ENCODE peak calls at places on chromosomes 5 and 9, in six cellular contexts. S, T, F, O, B and K are unnamed samples.

GRCh38 chr9:108551030-108551964 is 304.5 kb downstream of the ACTL7B start:
- DNase-seq in S (no peak), B (no peak), O (no peak), F (no peak), T (no peak), K (peak)

GRCh38 chr5:135053989-135054388 is 20.0 kb upstream of the PITX1 start:
- DNase-seq in T (no peak), S (no peak), F (no peak), O (no peak), B (no peak), K (no peak)

GRCh38 chr5:76041863-76042262 is 41.3 kb upstream of the SV2C start:
- DNase-seq in F (no peak), S (no peak), B (no peak), O (no peak), T (no peak), K (no peak)

GRCh38 chr9:99973455-99973854 is 67.0 kb downstream of the STX17 start:
- DNase-seq in F (no peak), T (no peak), O (no peak), B (no peak), S (no peak), K (no peak)

GRCh38 chr9:134897584-134898170 is 17.1 kb downstream of the FCN2 start:
- DNase-seq in S (no peak), T (no peak), O (no peak), F (no peak), B (no peak), K (no peak)

GRCh38 chr5:177154003-177154643 is 20.6 kb downstream of the NSD1 start:
- DNase-seq in S (no peak), B (no peak), T (no peak), O (no peak), F (no peak), K (no peak)

GRCh38 chr5:142063878-142064331 is 44.7 kb upstream of the NDFIP1 start:
- DNase-seq in F (peak), S (peak), T (peak), O (peak), B (peak), K (no peak)

GRCh38 chr9:98943682-98944129 is at the start of gene COL15A1:
- DNase-seq in B (peak), O (no peak), T (no peak), F (peak), S (no peak), K (no peak)

GRCh38 chr9:72476617-72477375 is 44.6 kb upstream of the TMC1 start:
- DNase-seq in B (no peak), O (no peak), S (peak), T (no peak), F (no peak), K (peak)

GRCh38 chr9:85024374-85024773 is 354.8 kb downstream of the NTRK2 start:
- DNase-seq in S (no peak), B (no peak), T (no peak), F (no peak), O (no peak), K (no peak)

GRCh38 chr5:65927497-65928340 is 1.3 kb downstream of the ERBIN start:
- DNase-seq in B (no peak), F (no peak), O (no peak), T (no peak), S (peak), K (no peak)

GRCh38 chr5:153959134-153959957 is 79.4 kb downstream of the FAM114A2 start:
- DNase-seq in T (no peak), F (no peak), O (no peak), S (peak), B (no peak), K (peak)

GRCh38 chr5:113357696-113358476 is 76.9 kb downstream of the TSSK1B start:
- DNase-seq in F (no peak), T (no peak), S (no peak), O (no peak), B (no peak), K (no peak)

GRCh38 chr9:37944671-37945481 is 40.9 kb upstream of the SLC25A51 start:
- DNase-seq in O (no peak), T (no peak), S (no peak), B (no peak), F (no peak), K (no peak)

GRCh38 chr9:127884427-127884911 is 7.0 kb upstream of the AK1 start:
- DNase-seq in B (no peak), T (peak), F (no peak), S (peak), O (no peak), K (no peak)

GRCh38 chr9:129597355-129598088 is 23.4 kb downstream of the C9orf50 start:
- DNase-seq in T (no peak), B (peak), O (no peak), S (no peak), F (peak), K (no peak)

GRCh38 chr9:124780060-124780756 is 3.3 kb downstream of the OLFML2A start:
- DNase-seq in F (no peak), O (peak), S (no peak), B (no peak), T (no peak), K (no peak)

GRCh38 chr9:89576404-89576824 is 28.4 kb upstream of the GADD45G start:
- DNase-seq in T (peak), S (peak), O (no peak), B (no peak), F (no peak), K (no peak)

GRCh38 chr5:174426388-174426787 is 298.0 kb upstream of the MSX2 start:
- DNase-seq in F (no peak), S (no peak), T (no peak), B (no peak), O (no peak), K (no peak)

GRCh38 chr9:117526674-117527073 is 111.8 kb upstream of the ASTN2 start:
- DNase-seq in T (no peak), B (no peak), O (no peak), F (no peak), S (no peak), K (no peak)

GRCh38 chr5:34854459-34855174 is 15.7 kb downstream of the TTC23L start:
- DNase-seq in O (no peak), S (no peak), T (peak), B (no peak), F (no peak), K (no peak)